ENCODE peak calls at places on chromosomes 1 and 21, in nine cellular contexts. P, K, W, X, J, E, Y, H and M are unnamed samples.

GRCh38 chr1:157136133-157136532 is 2.1 kb downstream of the ETV3 start:
- DNase-seq in J (no peak), X (peak), P (no peak), H (no peak), Y (no peak), K (no peak), W (no peak), E (no peak), M (no peak)

GRCh38 chr1:10918531-10918930 is 93.9 kb upstream of the TARDBP start:
- DNase-seq in E (peak), X (peak), K (peak), W (no peak), J (peak), H (no peak), P (no peak), Y (no peak), M (no peak)

GRCh38 chr1:58432813-58433668 is 113.5 kb downstream of the OMA1 start:
- DNase-seq in E (peak), W (no peak), K (peak), X (peak), J (peak), P (no peak), H (peak), Y (no peak), M (peak)

GRCh38 chr1:26218906-26219494 is 15.0 kb upstream of the CEP85 start:
- DNase-seq in P (no peak), W (no peak), X (no peak), E (no peak), K (no peak), J (peak), Y (no peak), H (no peak), M (no peak)

GRCh38 chr1:152186556-152187285 is 27.7 kb upstream of the RPTN start:
- DNase-seq in X (no peak), K (no peak), J (no peak), Y (no peak), H (no peak), E (no peak), P (no peak), W (no peak), M (no peak)

GRCh38 chr1:53521900-53522552 is 62.8 kb downstream of the DMRTB1 start:
- DNase-seq in H (no peak), J (no peak), K (no peak), E (no peak), W (no peak), X (no peak), Y (no peak), P (no peak), M (no peak)

GRCh38 chr1:235074335-235075120 is 54.1 kb downstream of the TOMM20 start:
- DNase-seq in H (no peak), E (peak), J (peak), P (no peak), K (peak), X (peak), W (no peak), Y (no peak), M (peak)

GRCh38 chr21:46189959-46190490 is 5.8 kb upstream of the SPATC1L start:
- DNase-seq in J (no peak), K (no peak), H (no peak), P (no peak), W (no peak), Y (no peak), X (no peak), E (no peak), M (no peak)

GRCh38 chr1:87121732-87122163 is 206.9 kb upstream of the LMO4 start:
- DNase-seq in W (no peak), E (no peak), K (peak), P (no peak), X (no peak), H (no peak), J (no peak), Y (no peak), M (no peak)

GRCh38 chr1:175134500-175134899 is 58.1 kb downstream of the KIAA0040 start:
- DNase-seq in H (no peak), Y (no peak), K (no peak), W (no peak), P (no peak), E (no peak), J (no peak), X (no peak), M (no peak)

GRCh38 chr1:235199441-235199840 is 38.4 kb upstream of the RBM34 start:
- DNase-seq in Y (no peak), W (no peak), K (peak), X (peak), J (no peak), H (peak), E (peak), P (no peak), M (peak)

GRCh38 chr1:15966081-15966955 is 9.6 kb downstream of the ZBTB17 start:
- DNase-seq in W (no peak), K (peak), Y (no peak), X (peak), P (peak), H (no peak), E (no peak), J (peak), M (no peak)

GRCh38 chr21:34845521-34846213 is 176.9 kb downstream of the CLIC6 start:
- DNase-seq in W (no peak), X (peak), Y (no peak), P (no peak), H (no peak), E (peak), K (peak), J (no peak), M (no peak)

GRCh38 chr21:46142581-46143473 is 12.6 kb downstream of the FTCD start:
- DNase-seq in X (no peak), E (no peak), K (no peak), Y (no peak), H (no peak), W (no peak), P (no peak), J (peak), M (no peak)

GRCh38 chr1:170819781-170820180 is 115.6 kb upstream of the MROH9 start:
- DNase-seq in K (no peak), H (no peak), X (no peak), E (no peak), P (no peak), Y (no peak), J (no peak), W (no peak), M (no peak)

GRCh38 chr1:1827456-1827855 is 49.2 kb upstream of the NADK start:
- DNase-seq in H (no peak), K (no peak), X (no peak), E (no peak), P (no peak), Y (no peak), J (no peak), W (no peak), M (no peak)

GRCh38 chr21:44455524-44456206 is 355 bp downstream of the LRRC3 start:
- DNase-seq in E (peak), P (no peak), X (peak), W (peak), H (no peak), J (peak), Y (peak), K (no peak), M (peak)
- TF ChIP-seq CTCF in E (peak), P (no peak), X (no peak), W (peak), H (no peak), J (peak), Y (peak), K (no peak), M (no peak)

DNA sequence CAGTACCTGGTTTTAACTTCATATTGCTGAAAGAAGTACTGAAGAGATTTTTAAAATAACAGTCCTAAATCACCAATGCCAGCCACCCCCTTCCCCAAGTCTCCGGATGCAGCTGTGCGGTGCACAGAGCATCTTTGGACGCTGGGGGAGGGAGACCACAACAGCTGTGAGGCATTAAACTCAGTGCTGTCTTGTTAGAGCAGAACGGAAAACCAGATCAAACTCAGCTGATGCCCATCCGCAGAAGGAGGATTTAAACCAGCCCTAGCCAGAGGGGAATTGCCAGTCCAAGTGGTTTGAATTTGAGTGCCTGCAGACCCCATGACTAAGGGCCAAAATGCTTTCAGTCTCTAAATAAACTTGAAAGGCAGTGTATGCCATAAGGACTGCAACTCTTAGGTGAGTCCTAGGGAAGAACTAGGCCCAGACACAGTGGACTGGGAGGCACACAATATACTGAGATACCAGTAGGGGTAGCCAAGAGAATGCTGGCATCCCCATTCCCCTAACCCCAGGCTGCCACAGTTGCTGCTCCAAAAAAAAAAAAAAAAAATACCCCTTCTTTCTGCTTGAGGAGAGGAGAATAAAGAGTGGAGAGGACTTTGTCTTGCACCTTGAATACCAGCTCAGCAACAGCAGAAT is 576.2 kb downstream of the NEGR1 start:
- DNase-seq in E (no peak), J (peak), K (peak), H (no peak), W (no peak), Y (no peak), X (no peak), P (no peak), M (no peak)
- TF ChIP-seq CTCF in E (no peak), J (no peak), K (no peak), H (no peak), W (no peak), Y (no peak), X (no peak), P (no peak), M (no peak)

GRCh38 chr1:154182342-154183044 is 9.4 kb downstream of the TPM3 start:
- DNase-seq in W (peak), E (peak), Y (peak), P (peak), H (peak), K (peak), X (no peak), J (peak), M (peak)
- TF ChIP-seq CTCF in W (no peak), E (no peak), Y (no peak), P (no peak), H (no peak), K (no peak), X (peak), J (no peak), M (no peak)

GRCh38 chr1:202161151-202162048 is 998 bp upstream of the PTPN7 start:
- DNase-seq in E (no peak), K (no peak), P (no peak), Y (no peak), J (no peak), H (no peak), W (no peak), X (no peak), M (no peak)

GRCh38 chr1:202158810-202159533 is 1.4 kb downstream of the PTPN7 start:
- DNase-seq in X (no peak), K (no peak), J (peak), W (no peak), P (no peak), H (no peak), E (no peak), Y (no peak), M (no peak)

GRCh38 chr1:202159534-202160371 is 649 bp downstream of the PTPN7 start:
- DNase-seq in W (no peak), X (no peak), K (no peak), P (no peak), Y (no peak), H (no peak), E (no peak), J (no peak), M (no peak)

GRCh38 chr1:202162049-202162417 is 1.6 kb upstream of the PTPN7 start:
- DNase-seq in Y (no peak), W (no peak), K (no peak), J (peak), H (no peak), X (no peak), P (no peak), E (no peak), M (no peak)

DNA sequence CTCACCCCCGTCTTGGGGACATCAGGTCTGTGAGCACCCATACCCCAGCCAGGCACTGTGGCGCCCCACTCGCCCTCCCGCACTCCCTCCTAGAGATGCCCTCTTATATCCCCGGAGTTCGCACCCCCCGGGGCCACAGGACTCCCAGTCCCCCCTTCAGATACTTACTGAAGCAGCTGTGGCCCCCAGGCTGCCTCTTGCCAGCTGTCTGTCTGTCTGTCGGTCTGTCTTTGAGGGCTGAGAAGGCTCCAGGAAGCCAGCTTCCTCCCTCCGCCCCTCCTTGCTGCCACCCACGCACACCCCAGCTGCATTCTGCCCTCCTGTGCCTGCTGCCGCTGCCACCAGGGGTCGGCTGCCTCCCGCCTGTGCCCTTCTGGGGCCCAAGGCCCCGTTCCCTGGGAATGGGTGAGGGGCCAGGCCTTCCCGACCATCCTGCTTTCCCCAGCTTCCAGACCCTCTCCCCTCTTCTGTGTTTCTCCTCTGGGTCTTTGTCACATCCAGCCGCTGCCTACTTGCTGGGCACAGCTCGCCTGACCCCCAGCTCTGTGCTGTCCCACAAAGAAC is at the start of gene PTPN7:
- DNase-seq in J (no peak), P (no peak), E (no peak), H (no peak), W (no peak), Y (no peak), K (no peak), X (no peak), M (no peak)
- TF ChIP-seq CTCF in J (no peak), P (no peak), E (no peak), H (peak), W (no peak), Y (no peak), K (no peak), X (no peak), M (no peak)

GRCh38 chr1:155092131-155092530 is 13.5 kb downstream of the EFNA3 start:
- DNase-seq in P (no peak), K (no peak), W (no peak), H (no peak), X (no peak), E (no peak), Y (no peak), J (peak), M (no peak)

GRCh38 chr1:155092641-155093040 is 14.0 kb downstream of the EFNA3 start:
- DNase-seq in E (no peak), W (no peak), J (peak), P (no peak), X (no peak), K (no peak), H (no peak), Y (no peak), M (no peak)

GRCh38 chr1:155094622-155094948 is 15.9 kb downstream of the EFNA3 start:
- DNase-seq in H (no peak), E (no peak), K (no peak), W (no peak), J (peak), P (no peak), Y (no peak), X (no peak), M (no peak)

GRCh38 chr1:155091071-155092051 is 12.7 kb downstream of the EFNA3 start:
- DNase-seq in E (peak), J (peak), W (no peak), K (peak), H (peak), Y (no peak), P (peak), X (peak), M (peak)

DNA sequence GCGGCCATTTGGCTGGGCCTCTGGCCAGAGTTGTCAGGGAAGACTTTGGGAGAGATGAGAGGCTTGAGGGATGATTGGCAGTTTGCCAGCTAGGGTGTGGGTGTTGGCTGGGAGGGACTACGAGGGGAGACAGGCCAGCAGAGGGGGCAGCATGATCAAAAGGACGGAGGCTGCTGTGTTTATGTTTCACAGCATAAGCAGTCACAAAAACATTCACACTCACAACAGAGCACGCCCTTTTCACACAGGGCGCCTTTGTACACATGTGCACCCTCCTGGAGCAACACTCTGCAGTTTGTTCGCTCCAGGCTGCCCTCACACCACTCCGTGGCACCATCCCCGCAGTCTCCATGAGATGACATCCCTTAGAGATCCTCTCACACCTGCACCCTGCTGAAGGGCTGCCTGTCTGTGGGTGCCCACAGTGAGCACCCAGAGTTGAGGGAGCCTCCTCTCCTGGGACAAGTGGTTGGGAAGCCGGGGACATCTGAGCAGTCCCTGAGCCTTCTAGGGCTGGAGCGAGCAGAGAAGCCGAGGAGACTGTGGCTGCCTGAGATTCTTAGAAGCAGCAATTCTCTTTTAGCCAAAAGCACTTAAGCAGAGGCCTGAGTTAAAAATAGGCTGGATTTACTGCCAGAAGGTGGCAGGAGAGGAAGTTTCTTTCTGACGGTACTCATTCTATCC is 15.4 kb downstream of the EFNA3 start:
- DNase-seq in X (peak), W (no peak), Y (no peak), J (peak), H (no peak), K (peak), E (peak), P (no peak), M (no peak)
- TF ChIP-seq CTCF in X (peak), W (peak), Y (peak), J (peak), H (no peak), K (peak), E (peak), P (peak), M (no peak)

GRCh38 chr1:231778009-231778719 is 151.6 kb downstream of the DISC1 start:
- DNase-seq in E (peak), X (peak), J (no peak), P (peak), Y (no peak), K (peak), W (no peak), H (no peak), M (no peak)

GRCh38 chr1:231774719-231775322 is 148.2 kb downstream of the DISC1 start:
- DNase-seq in Y (no peak), W (no peak), K (no peak), J (no peak), H (no peak), P (no peak), E (no peak), X (no peak), M (no peak)

GRCh38 chr1:231779081-231779480 is 152.5 kb downstream of the DISC1 start:
- DNase-seq in X (no peak), E (no peak), J (no peak), K (no peak), Y (no peak), W (no peak), H (no peak), P (no peak), M (no peak)

GRCh38 chr1:231770776-231771175 is 144.2 kb downstream of the DISC1 start:
- DNase-seq in J (no peak), X (no peak), E (no peak), H (no peak), P (no peak), K (no peak), W (no peak), Y (no peak), M (no peak)

GRCh38 chr1:231776006-231776707 is 149.6 kb downstream of the DISC1 start:
- DNase-seq in E (peak), H (no peak), Y (no peak), J (no peak), X (peak), K (peak), P (no peak), W (no peak), M (no peak)
- TF ChIP-seq CTCF in E (no peak), H (no peak), Y (no peak), J (no peak), X (no peak), K (peak), P (no peak), W (no peak), M (no peak)

DNA sequence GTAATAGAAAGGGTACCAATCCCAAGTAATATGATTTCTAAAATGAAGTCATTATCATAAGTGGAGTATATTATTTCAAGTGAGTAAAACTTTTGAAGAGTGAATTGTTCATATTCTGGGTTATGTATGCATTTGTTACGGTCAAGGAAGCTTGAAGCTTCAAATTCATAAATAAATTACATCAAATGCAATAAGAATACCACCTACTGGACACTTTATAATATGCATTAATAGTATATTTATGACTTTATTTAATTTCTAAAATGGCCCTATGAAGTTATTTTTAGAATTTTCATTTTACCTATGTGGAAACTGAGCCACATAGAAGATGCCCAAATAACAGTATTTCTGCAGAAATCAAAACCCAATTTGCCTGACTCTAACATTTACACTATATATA is 260.6 kb downstream of the SMYD3 start:
- DNase-seq in H (no peak), Y (no peak), J (no peak), W (no peak), E (no peak), K (no peak), X (peak), P (no peak), M (no peak)
- TF ChIP-seq CTCF in H (no peak), Y (peak), J (no peak), W (no peak), E (no peak), K (no peak), X (peak), P (no peak), M (no peak)

GRCh38 chr1:182720465-182720864 is 36.1 kb upstream of the RGS8 start:
- DNase-seq in E (no peak), H (no peak), K (peak), Y (no peak), X (peak), W (no peak), P (no peak), J (no peak), M (peak)
- TF ChIP-seq CTCF in E (peak), H (no peak), K (no peak), Y (no peak), X (peak), W (no peak), P (no peak), J (no peak), M (peak)